ENCODE peak calls at places on chromosomes 13 and 19, in five cellular contexts. S is nephron progenitor cell, V is T-cell, F is bronchial epithelial cell, A is fibroblast of the conjunctiva. D is an unnamed sample.

GRCh38 chr13:30737511-30738342 is 2.4 kb downstream of the ALOX5AP start:
- DNase-seq in S (no peak), V (no peak), F (no peak), A (no peak), D (no peak)

GRCh38 chr13:64239372-64239771 is 2823.7 kb upstream of the PCDH20 start:
- DNase-seq in S (no peak), V (no peak), F (peak), A (peak), D (no peak)

GRCh38 chr19:27887946-27888345 is 1325.0 kb downstream of the UQCRFS1 start:
- DNase-seq in S (no peak), V (no peak), F (no peak), A (no peak), D (no peak)

GRCh38 chr13:94481966-94482365 is 2.5 kb upstream of the DCT start:
- DNase-seq in S (no peak), V (no peak), F (peak), A (peak), D (no peak)

GRCh38 chr19:4139614-4140236 is 13.7 kb upstream of the CREB3L3 start:
- DNase-seq in S (peak), V (peak), F (peak), A (no peak), D (no peak)

GRCh38 chr13:105825071-105825470 is 710.4 kb downstream of the EFNB2 start:
- DNase-seq in S (no peak), V (no peak), F (peak), A (no peak), D (no peak)

GRCh38 chr19:44808463-44809371 is at the start of gene BCAM:
- DNase-seq in S (peak), V (no peak), F (no peak), A (peak), D (peak)

GRCh38 chr19:35663981-35664380 is 2.3 kb upstream of the UPK1A start:
- DNase-seq in S (no peak), V (no peak), F (no peak), A (no peak), D (no peak)

GRCh38 chr19:19386373-19386869 is 19.1 kb upstream of the GATAD2A start:
- DNase-seq in S (no peak), V (no peak), F (no peak), A (no peak), D (no peak)

GRCh38 chr13:33676045-33676699 is 141.8 kb upstream of the RFC3 start:
- DNase-seq in S (no peak), V (no peak), F (peak), A (no peak), D (no peak)

GRCh38 chr19:4295972-4296771 is 6.0 kb downstream of the TMIGD2 start:
- DNase-seq in S (no peak), V (no peak), F (no peak), A (no peak), D (no peak)

GRCh38 chr19:45901912-45902650 is at the start of gene MYPOP:
- DNase-seq in S (no peak), V (no peak), F (no peak), A (no peak), D (no peak)

GRCh38 chr13:22077205-22077683 is 406.4 kb downstream of the FGF9 start:
- DNase-seq in S (no peak), V (no peak), F (no peak), A (no peak), D (no peak)

GRCh38 chr13:93786846-93787245 is 560.2 kb downstream of the GPC6 start:
- DNase-seq in S (no peak), V (no peak), F (no peak), A (no peak), D (no peak)

GRCh38 chr13:95301135-95301946 is at the start of gene ABCC4:
- DNase-seq in S (peak), V (peak), F (peak), A (peak), D (peak)

D was measured in amniotic stem cell.